ENCODE peak calls at places on chromosomes 4 and X, in six cellular contexts. M is spleen, E is IMR-90, B is breast epithelium, V is heart left ventricle, X is sigmoid colon. Y is an unnamed sample. For H3K36me3 and H3K4me1, the result is how much of the 10 kb centered on the place peaks cover.

GRCh38 chr4:147461161-147461560 is 19.7 kb upstream of the EDNRA start:
- DNase-seq in X (no peak), M (no peak), V (no peak), E (peak), B (no peak), Y (no peak)

GRCh38 chr4:176988226-176988625 is 195.5 kb upstream of the VEGFC start:
- DNase-seq in B (no peak), V (no peak), M (no peak), X (no peak), E (peak), Y (no peak)

GRCh38 chr4:17515724-17516407 is 901 bp downstream of the CLRN2 start:
- DNase-seq in V (no peak), M (no peak), B (no peak), X (no peak), E (no peak), Y (no peak)

GRCh38 chrX:40068048-40068447 is 29.7 kb downstream of the BCOR start:
- DNase-seq in E (no peak), M (no peak), X (no peak), B (no peak), V (no peak), Y (no peak)

GRCh38 chrX:9235722-9236121 is 201.8 kb upstream of the FAM9B start:
- DNase-seq in V (no peak), B (no peak), E (no peak), X (no peak), M (no peak), Y (no peak)

GRCh38 chr4:112759313-112759712 is 122.4 kb downstream of the LARP7 start:
- DNase-seq in X (no peak), V (no peak), B (no peak), E (no peak), M (no peak), Y (no peak)

GRCh38 chr4:169079942-169080827 is 70.1 kb upstream of the CBR4 start:
- DNase-seq in V (peak), M (peak), X (peak), B (no peak), E (peak), Y (no peak)

GRCh38 chrX:109911046-109911445 is 91.9 kb upstream of the TMEM164 start:
- DNase-seq in B (no peak), M (no peak), E (no peak), X (no peak), V (no peak), Y (no peak)

GRCh38 chrX:54452920-54453319 is 12.7 kb downstream of the TSR2 start:
- DNase-seq in M (peak), B (no peak), E (peak), V (no peak), X (no peak), Y (no peak)

GRCh38 chrX:69109706-69110635 is 55.3 kb downstream of the PJA1 start:
- DNase-seq in E (peak), V (no peak), B (peak), M (no peak), X (no peak), Y (no peak)

GRCh38 chr4:181858746-181859145 is 384.5 kb upstream of the TENM3 start:
- DNase-seq in E (no peak), M (no peak), V (no peak), X (no peak), B (no peak), Y (no peak)

GRCh38 chr4:89331637-89332544 is 24.3 kb upstream of the GPRIN3 start:
- DNase-seq in E (no peak), B (no peak), X (no peak), M (no peak), V (no peak), Y (peak)

GRCh38 chr4:123603165-123603564 is 206.6 kb downstream of the SPRY1 start:
- DNase-seq in X (no peak), M (no peak), E (peak), V (no peak), B (no peak), Y (peak)

GRCh38 chr4:181525641-181526040 is 717.6 kb upstream of the TENM3 start:
- DNase-seq in E (no peak), B (no peak), X (no peak), V (no peak), M (no peak), Y (no peak)

GRCh38 chr4:33696586-33696985 is 2547.7 kb downstream of the ARAP2 start:
- DNase-seq in M (no peak), B (no peak), V (no peak), E (no peak), X (no peak), Y (no peak)

GRCh38 chrX:35115205-35115604 is 172.6 kb downstream of the FAM47B start:
- DNase-seq in X (no peak), B (no peak), E (peak), V (no peak), M (no peak), Y (no peak)

GRCh38 chr4:57055873-57056272 is 54.3 kb downstream of the IGFBP7 start:
- DNase-seq in V (peak), E (no peak), X (peak), B (no peak), M (no peak), Y (peak)

GRCh38 chr4:74671074-74671698 is 123.1 kb downstream of the BTC start:
- DNase-seq in V (peak), M (no peak), X (no peak), E (peak), B (no peak), Y (peak)

GRCh38 chr4:77010841-77011354 is 61.3 kb downstream of the SEPTIN11 start:
- DNase-seq in X (no peak), E (peak), V (no peak), B (no peak), M (no peak), Y (no peak)

GRCh38 chr4:1989533-1990347 is 19.0 kb downstream of the NELFA start:
- DNase-seq in B (peak), E (no peak), X (no peak), M (peak), V (no peak), Y (no peak)
- H3K36me3 ChIP-seq in B (under half), E (under half), X (under half), M (half or more), V (under half), Y (under half)

GRCh38 chr4:151418385-151418784 is 9.4 kb downstream of the FHIP1A start:
- DNase-seq in B (no peak), V (no peak), X (no peak), M (no peak), E (peak), Y (peak)
- H3K4me1 ChIP-seq in B (under half), V (under half), X (under half), M (under half), E (under half), Y (half or more)

DNA sequence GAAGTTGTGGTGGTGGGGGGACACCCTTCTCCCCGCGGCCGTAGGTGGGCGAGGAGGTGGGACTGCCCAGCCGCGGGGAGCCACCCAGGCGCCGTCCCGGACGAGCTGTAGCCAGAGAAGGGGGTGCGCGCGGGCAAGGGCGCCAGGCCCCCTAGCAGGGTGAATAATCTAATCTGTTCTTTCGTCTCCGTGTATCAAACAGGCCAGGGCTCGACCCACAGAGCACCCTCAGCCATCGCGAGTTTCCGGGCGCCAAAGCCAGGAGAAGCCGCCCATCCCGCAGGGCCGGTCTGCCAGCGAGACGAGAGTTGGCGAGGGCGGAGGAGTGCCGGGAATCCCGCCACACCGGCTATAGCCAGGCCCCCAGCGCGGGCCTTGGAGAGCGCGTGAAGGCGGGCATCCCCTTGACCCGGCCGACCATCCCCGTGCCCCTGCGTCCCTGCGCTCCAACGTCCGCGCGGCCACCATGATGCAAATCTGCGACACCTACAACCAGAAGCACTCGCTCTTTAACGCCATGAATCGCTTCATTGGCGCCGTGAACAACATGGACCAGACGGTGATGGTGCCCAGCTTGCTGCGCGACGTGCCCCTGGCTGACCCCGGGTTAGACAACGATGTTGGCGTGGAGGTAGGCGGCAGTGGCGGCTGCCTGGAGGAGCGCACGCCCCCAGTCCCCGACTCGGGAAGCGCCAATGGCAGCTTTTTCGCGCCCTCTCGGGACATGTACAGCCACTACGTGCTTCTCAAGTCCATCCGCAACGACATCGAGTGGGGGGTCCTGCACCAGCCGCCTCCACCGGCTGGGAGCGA is 3.4 kb downstream of the MID1IP1 start:
- DNase-seq in E (no peak), B (no peak), M (peak), X (peak), V (peak), Y (peak)
- TF ChIP-seq POLR2A in E (no peak), B (no peak), M (no peak), X (no peak), V (no peak), Y (no peak)

GRCh38 chrX:97057349-97057909 is 173.7 kb downstream of the RPA4 start:
- DNase-seq in B (no peak), E (no peak), V (no peak), X (no peak), M (no peak), Y (peak)

GRCh38 chrX:97065066-97065465 is 181.4 kb downstream of the RPA4 start:
- DNase-seq in M (no peak), B (no peak), X (no peak), E (no peak), V (no peak), Y (no peak)

GRCh38 chrX:97065973-97066372 is 182.3 kb downstream of the RPA4 start:
- DNase-seq in B (no peak), E (peak), M (no peak), V (no peak), X (no peak), Y (no peak)

DNA sequence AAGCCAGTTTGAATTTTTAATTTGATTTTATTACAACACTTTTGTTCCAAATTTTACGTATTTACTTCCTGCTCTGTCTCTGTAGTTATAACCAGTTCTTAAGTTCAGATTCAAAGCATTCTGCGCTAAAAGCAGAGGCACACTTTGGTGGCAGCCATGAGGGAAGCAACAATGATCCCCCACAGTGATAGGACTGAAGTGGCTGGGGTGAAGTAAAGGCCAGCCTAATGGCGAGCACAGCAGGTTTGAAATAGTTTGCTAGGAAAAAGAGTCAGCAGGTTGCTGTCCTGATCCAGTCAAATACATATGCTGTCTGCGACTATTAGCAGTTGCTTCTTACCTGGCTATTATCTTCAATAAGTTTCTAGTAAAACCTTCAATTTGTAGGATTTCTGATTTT is 176.3 kb downstream of the RPA4 start:
- DNase-seq in X (no peak), B (no peak), V (no peak), E (no peak), M (no peak), Y (no peak)
- H3K36me3 ChIP-seq in X (under half), B (under half), V (under half), E (under half), M (under half), Y (under half)

DNA sequence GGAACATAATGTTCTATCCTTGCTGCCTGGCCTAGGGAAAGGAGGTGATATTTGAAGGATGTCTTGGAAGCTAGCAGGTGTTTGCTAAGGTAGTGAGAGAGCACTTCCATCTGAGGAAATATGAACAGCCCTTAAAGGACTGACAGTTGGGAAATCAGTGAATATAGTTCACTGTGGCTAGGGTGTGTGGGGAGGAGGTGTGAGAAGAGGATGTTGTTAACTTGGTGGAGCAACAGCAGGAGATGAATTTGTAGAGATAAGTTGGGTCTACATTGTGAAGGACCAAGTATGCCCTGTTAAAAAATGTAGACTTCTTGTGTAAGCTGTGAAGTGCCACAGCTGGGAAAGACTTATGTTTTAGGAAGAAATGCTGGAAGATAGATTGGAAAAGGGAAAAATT is 25.5 kb downstream of the TBC1D19 start:
- DNase-seq in M (no peak), X (no peak), B (no peak), V (no peak), E (no peak), Y (no peak)
- H3K4me1 ChIP-seq in M (under half), X (under half), B (under half), V (under half), E (under half), Y (under half)

Y was measured in body of pancreas.